ENCODE peak calls at places on chromosome 16, in seven cellular contexts. Z is IMR-90, E is neuronal stem cell, C is mesenchymal stem cell, U is H1, I is H9, V is trophoblast cell. M is an unnamed sample.
A peak's percentile ranks its signal among the peaks of the same experiment; 100 is the strongest.

GRCh38 chr16:53087101-53087500 is 32.3 kb downstream of the CHD9 start:
- DNase-seq in Z (peak; percentile 72), E (no peak), C (no peak), U (no peak), I (no peak), V (no peak), M (peak; percentile 84)

GRCh38 chr16:74575805-74576643 is 30.9 kb downstream of the GLG1 start:
- DNase-seq in Z (no peak), E (no peak), C (no peak), U (no peak), I (no peak), V (no peak), M (no peak)

GRCh38 chr16:70529051-70529777 is 5.6 kb downstream of the SF3B3 start:
- DNase-seq in Z (peak; percentile 79), E (no peak), C (peak; percentile 73), U (no peak), I (no peak), V (peak; percentile 68), M (peak; percentile 22)

GRCh38 chr16:53821957-53822625 is 118.1 kb downstream of the FTO start:
- DNase-seq in Z (peak; percentile 80), E (no peak), C (peak; percentile 49), U (no peak), I (no peak), V (peak; percentile 86), M (peak; percentile 64)

GRCh38 chr16:65618931-65619330 is 497.1 kb upstream of the CDH11 start:
- DNase-seq in Z (no peak), E (no peak), C (no peak), U (no peak), I (no peak), V (no peak), M (no peak)

GRCh38 chr16:19885456-19886060 is 910 bp upstream of the GPRC5B start:
- DNase-seq in Z (no peak), E (no peak), C (no peak), U (no peak), I (peak; percentile 37), V (no peak), M (no peak)

GRCh38 chr16:81313731-81314602 is 795 bp upstream of the GAN start:
- DNase-seq in Z (no peak), E (peak; percentile 24), C (no peak), U (peak; percentile 58), I (peak; percentile 69), V (peak; percentile 77), M (peak; percentile 93)

GRCh38 chr16:52861614-52862022 is 191.1 kb downstream of the CHD9NB start:
- DNase-seq in Z (no peak), E (peak; percentile 51), C (peak; percentile 1), U (peak; percentile 3), I (no peak), V (peak; percentile 45), M (peak; percentile 53)

GRCh38 chr16:75064403-75065148 is 52.0 kb downstream of the LDHD start:
- DNase-seq in Z (peak; percentile 39), E (no peak), C (no peak), U (no peak), I (no peak), V (no peak), M (no peak)

GRCh38 chr16:73031155-73031866 is 16.6 kb downstream of the ZFHX3 start:
- DNase-seq in Z (no peak), E (no peak), C (peak; percentile 93), U (no peak), I (no peak), V (peak; percentile 59), M (peak; percentile 49)

GRCh38 chr16:58907297-58907696 is 173.2 kb upstream of the GOT2 start:
- DNase-seq in Z (no peak), E (no peak), C (no peak), U (no peak), I (no peak), V (no peak), M (no peak)

GRCh38 chr16:87490091-87490798 is 2.6 kb downstream of the ZCCHC14 start:
- DNase-seq in Z (no peak), E (no peak), C (no peak), U (no peak), I (no peak), V (no peak), M (no peak)

GRCh38 chr16:86680137-86680536 is 101.8 kb downstream of the FOXL1 start:
- DNase-seq in Z (peak; percentile 85), E (no peak), C (peak; percentile 75), U (no peak), I (no peak), V (no peak), M (no peak)

GRCh38 chr16:67026570-67026969 is 2.4 kb upstream of the CBFB start:
- DNase-seq in Z (no peak), E (no peak), C (no peak), U (no peak), I (no peak), V (no peak), M (no peak)

GRCh38 chr16:19831678-19832077 is 53.0 kb downstream of the GPRC5B start:
- DNase-seq in Z (peak; percentile 89), E (no peak), C (peak; percentile 83), U (no peak), I (no peak), V (no peak), M (no peak)

GRCh38 chr16:65473699-65474098 is 351.8 kb upstream of the CDH11 start:
- DNase-seq in Z (no peak), E (no peak), C (no peak), U (no peak), I (no peak), V (no peak), M (no peak)

GRCh38 chr16:56664506-56664905 is 3.4 kb downstream of the MT1G start:
- DNase-seq in Z (no peak), E (no peak), C (no peak), U (no peak), I (no peak), V (no peak), M (no peak)

GRCh38 chr16:62035115-62036092 is 834 bp downstream of the CDH8 start:
- DNase-seq in Z (no peak), E (peak; percentile 71), C (no peak), U (peak; percentile 56), I (peak; percentile 83), V (peak; percentile 67), M (peak; percentile 93)

GRCh38 chr16:62038225-62038624 is 2.0 kb upstream of the CDH8 start:
- DNase-seq in Z (no peak), E (no peak), C (no peak), U (no peak), I (no peak), V (no peak), M (no peak)

GRCh38 chr16:62034236-62035114 is 1.8 kb downstream of the CDH8 start:
- DNase-seq in Z (no peak), E (peak; percentile 49), C (no peak), U (no peak), I (peak; percentile 45), V (no peak), M (peak; percentile 86)

GRCh38 chr16:62036807-62037135 is 533 bp upstream of the CDH8 start:
- DNase-seq in Z (no peak), E (peak; percentile 40), C (no peak), U (no peak), I (no peak), V (no peak), M (peak; percentile 47)

GRCh38 chr16:62036101-62036806 is at the start of gene CDH8:
- DNase-seq in Z (no peak), E (peak; percentile 84), C (no peak), U (no peak), I (peak; percentile 85), V (peak; percentile 75), M (peak; percentile 75)
- H3K9ac ChIP-seq in Z (no peak within 1 kb of the TSS), E (peak within 1 kb of the TSS; percentile 81), C (no peak within 1 kb of the TSS), U (no peak within 1 kb of the TSS), I (no peak within 1 kb of the TSS), V (peak within 1 kb of the TSS; percentile 7), M (peak within 1 kb of the TSS; percentile 52)

GRCh38 chr16:29908719-29909220 is 8.5 kb downstream of the ASPHD1 start:
- DNase-seq in Z (no peak), E (no peak), C (no peak), U (no peak), I (no peak), V (no peak), M (no peak)

GRCh38 chr16:29906520-29907244 is 6.4 kb downstream of the ASPHD1 start:
- DNase-seq in Z (no peak), E (no peak), C (no peak), U (no peak), I (no peak), V (no peak), M (no peak)

GRCh38 chr16:29909398-29909797 is 9.1 kb downstream of the ASPHD1 start:
- DNase-seq in Z (peak; percentile 65), E (no peak), C (peak; percentile 47), U (no peak), I (no peak), V (peak; percentile 3), M (no peak)

GRCh38 chr16:29905668-29906067 is 5.4 kb downstream of the ASPHD1 start:
- DNase-seq in Z (no peak), E (no peak), C (no peak), U (no peak), I (no peak), V (no peak), M (no peak)

DNA sequence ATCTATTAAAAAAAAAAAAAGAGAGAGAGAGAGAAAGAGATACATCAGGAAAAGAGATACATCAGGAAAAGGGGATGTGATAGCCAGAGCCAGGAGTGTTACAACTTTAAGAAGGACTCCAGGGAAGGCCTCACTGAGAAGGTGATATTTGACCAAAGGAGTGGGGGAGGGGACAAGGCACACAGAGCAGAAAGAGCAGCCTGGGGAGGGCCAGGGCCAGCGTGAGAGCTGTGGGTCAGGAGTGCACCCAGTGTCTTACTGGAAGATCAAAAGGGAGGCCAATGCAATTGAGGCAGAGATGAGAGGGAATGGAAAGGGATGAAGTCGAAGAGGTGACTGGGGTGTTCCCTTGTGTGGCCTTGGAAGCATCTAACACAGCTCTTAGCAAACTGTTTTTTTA is 7.7 kb downstream of the ASPHD1 start:
- DNase-seq in Z (no peak), E (no peak), C (no peak), U (no peak), I (no peak), V (no peak), M (no peak)
- H2AK5ac ChIP-seq in Z (no peak overlapping the region), E (no peak overlapping the region), C (no peak overlapping the region), U (no peak overlapping the region), I (no peak overlapping the region), V (no peak overlapping the region), M (no peak overlapping the region)

DNA sequence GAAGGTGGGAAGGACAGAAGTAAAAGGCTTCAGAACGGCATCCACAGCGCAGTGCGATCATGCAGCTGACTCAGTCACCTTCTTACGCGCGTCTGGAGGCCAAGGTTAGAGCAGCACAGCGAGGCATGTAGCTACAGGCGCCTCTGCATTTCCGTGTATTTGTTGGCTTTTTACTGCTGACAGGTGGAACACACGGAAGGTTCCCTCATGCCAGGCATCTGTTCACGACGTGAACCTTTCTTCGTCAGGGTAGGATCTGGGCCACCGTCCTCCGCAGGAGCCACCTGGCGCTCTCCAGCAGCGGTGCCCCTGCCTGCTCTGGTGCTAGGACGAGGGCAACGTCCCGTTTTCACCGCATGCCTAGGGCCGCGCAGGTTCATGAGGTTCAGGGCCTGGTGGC is 15.3 kb downstream of the TMEM204 start:
- DNase-seq in Z (no peak), E (no peak), C (no peak), U (no peak), I (no peak), V (no peak), M (no peak)
- H3K27ac ChIP-seq in Z (no peak overlapping the region), E (no peak overlapping the region), C (no peak overlapping the region), U (no peak overlapping the region), I (no peak overlapping the region), V (no peak overlapping the region), M (no peak overlapping the region)

DNA sequence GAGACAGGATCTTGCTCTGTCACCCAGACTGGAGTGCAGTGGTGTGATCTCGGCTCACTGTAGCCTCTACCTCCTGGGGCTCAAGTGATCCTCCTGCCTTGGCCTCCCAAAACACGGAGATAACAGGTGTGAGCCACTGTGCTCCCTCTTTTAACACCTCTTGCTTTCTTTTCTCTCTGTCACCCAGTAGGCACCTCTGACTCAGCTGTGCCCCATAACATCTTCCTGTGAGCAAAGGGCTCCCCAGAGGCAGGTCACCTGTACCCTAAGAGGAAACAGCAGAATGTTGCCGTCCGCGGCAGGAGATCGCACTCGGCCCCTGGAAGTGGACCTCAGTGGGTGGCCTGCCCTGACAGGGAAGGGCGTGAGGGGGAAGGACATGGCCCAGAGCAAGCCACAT is 918 bp upstream of the NLRC3 start:
- DNase-seq in Z (no peak), E (no peak), C (no peak), U (no peak), I (no peak), V (no peak), M (no peak)
- H3K9ac ChIP-seq in Z (no peak overlapping the region), E (peak overlapping the region; percentile 79), C (no peak overlapping the region), U (no peak overlapping the region), I (no peak overlapping the region), V (no peak overlapping the region), M (no peak overlapping the region)